ENCODE peak calls at places on chromosomes 7 and 10, in nine cellular contexts. B, C, N, G, Y, T, S, F and V are unnamed samples.

GRCh38 chr7:139271718-139272619 is 40.9 kb downstream of the UBN2 start:
- DNase-seq in Y (no peak), G (no peak), C (no peak), N (no peak), S (no peak), B (no peak), F (no peak), T (no peak), V (no peak)

GRCh38 chr7:44633254-44634186 is 27.1 kb downstream of the OGDH start:
- DNase-seq in B (peak; percentile 97), F (peak; percentile 88), N (peak; percentile 59), S (no peak), C (peak; percentile 97), Y (peak; percentile 88), G (no peak), T (peak; percentile 97), V (no peak)

GRCh38 chr7:99614495-99614894 is 2.3 kb upstream of the ZSCAN25 start:
- DNase-seq in C (no peak), B (no peak), N (no peak), Y (no peak), F (no peak), T (no peak), S (no peak), G (no peak), V (no peak)

GRCh38 chr10:51109821-51110533 is 35.7 kb downstream of the PRKG1 start:
- DNase-seq in C (peak; percentile 60), F (no peak), G (no peak), B (peak; percentile 56), S (no peak), Y (no peak), N (no peak), T (peak; percentile 60), V (no peak)

GRCh38 chr7:158926348-158926747 is 70.0 kb downstream of the DYNC2I1 start:
- DNase-seq in F (no peak), C (no peak), G (no peak), B (no peak), N (no peak), T (no peak), Y (no peak), S (no peak), V (no peak)

GRCh38 chr7:107715531-107715930 is 28.4 kb upstream of the CBLL1 start:
- DNase-seq in T (no peak), N (no peak), Y (peak; percentile 26), C (peak; percentile 63), F (no peak), G (no peak), S (no peak), B (no peak), V (no peak)

GRCh38 chr7:131424219-131424822 is 96.6 kb downstream of the MKLN1 start:
- DNase-seq in S (peak; percentile 30), G (peak; percentile 12), C (peak; percentile 11), N (no peak), F (no peak), B (peak; percentile 68), T (peak; percentile 56), Y (peak; percentile 19), V (no peak)

GRCh38 chr7:74525140-74525539 is 71.4 kb downstream of the GTF2IRD1 start:
- DNase-seq in F (no peak), Y (no peak), T (no peak), S (no peak), B (no peak), N (no peak), G (no peak), C (no peak), V (no peak)

GRCh38 chr10:76302936-76303656 is 871.7 kb downstream of the LRMDA start:
- DNase-seq in N (no peak), G (no peak), F (no peak), Y (no peak), T (peak; percentile 53), S (no peak), B (peak; percentile 33), C (no peak), V (no peak)

GRCh38 chr10:76303682-76304316 is 872.4 kb downstream of the LRMDA start:
- DNase-seq in F (peak; percentile 80), T (peak; percentile 85), C (peak; percentile 51), N (peak; percentile 77), G (peak; percentile 28), B (peak; percentile 87), S (peak; percentile 27), Y (peak; percentile 71), V (no peak)

GRCh38 chr10:76299501-76299900 is 868.1 kb downstream of the LRMDA start:
- DNase-seq in N (no peak), G (no peak), Y (no peak), C (no peak), B (no peak), T (no peak), S (no peak), F (no peak), V (no peak)

GRCh38 chr10:76302491-76302890 is 871.1 kb downstream of the LRMDA start:
- DNase-seq in T (peak; percentile 29), N (no peak), B (peak; percentile 28), C (no peak), G (no peak), S (no peak), F (no peak), Y (no peak), V (no peak)

DNA sequence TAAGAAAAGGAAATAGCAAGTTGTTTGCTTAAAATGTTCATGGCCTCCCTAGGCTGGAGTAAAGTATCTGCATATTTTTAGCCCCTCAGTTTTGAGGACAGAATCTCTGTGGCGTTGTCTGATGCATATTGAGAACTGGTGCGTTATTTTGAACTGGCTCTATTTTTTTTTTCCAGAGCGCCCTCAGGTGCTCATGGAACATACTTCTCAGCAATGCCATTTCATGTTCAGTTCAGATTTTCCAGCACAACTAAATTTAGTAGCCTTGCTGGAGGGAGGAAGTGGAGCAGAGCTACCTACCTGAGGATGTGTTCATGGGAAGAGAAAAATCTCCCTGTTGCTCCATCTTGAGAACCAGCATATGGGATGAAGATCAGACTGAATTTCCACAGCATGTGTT is 870.5 kb downstream of the LRMDA start:
- DNase-seq in Y (no peak), C (peak; percentile 8), B (no peak), T (peak; percentile 33), F (no peak), G (no peak), S (no peak), N (no peak), V (no peak)
- TF ChIP-seq CTCF in Y (no peak), C (no peak), B (no peak), T (peak; percentile 27), F (no peak), G (no peak), S (peak; percentile 29), N (no peak), V (peak; percentile 61)

DNA sequence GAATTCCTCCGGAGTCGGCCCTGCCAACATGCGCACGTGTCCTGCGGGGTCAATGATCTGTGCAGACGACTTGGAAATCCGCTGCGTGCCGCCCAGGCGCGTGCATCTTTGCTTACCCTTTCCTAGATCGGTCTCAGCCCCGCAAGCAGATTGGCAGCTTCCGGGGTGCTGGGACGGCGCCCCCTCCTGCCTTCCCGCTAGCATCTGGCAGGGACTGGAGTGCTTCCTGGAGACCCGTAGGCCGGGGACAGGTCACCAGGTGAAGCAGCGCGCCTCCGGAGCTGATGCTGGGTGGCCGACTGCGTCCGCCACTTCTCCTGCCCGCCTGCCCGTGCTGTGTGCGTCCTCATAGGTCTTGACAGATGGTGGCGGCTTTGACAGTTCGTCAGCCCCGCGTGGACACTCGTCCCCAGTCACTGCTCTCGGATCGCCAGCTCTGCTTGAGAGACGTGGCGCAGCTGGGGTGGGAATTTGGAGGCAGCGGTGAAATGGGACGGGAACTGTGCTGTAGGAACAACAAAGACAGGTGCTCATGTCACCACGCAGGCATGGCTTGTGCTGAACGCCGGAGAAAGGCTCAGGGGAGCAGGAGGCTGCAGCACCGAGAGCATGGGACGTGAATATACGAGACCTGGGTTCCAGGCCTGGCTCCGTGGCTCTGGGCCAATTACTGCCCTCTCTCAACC is 21.9 kb upstream of the KCNK18 start:
- DNase-seq in Y (no peak), N (peak; percentile 61), B (no peak), S (no peak), C (peak; percentile 20), T (no peak), G (no peak), F (no peak), V (peak; percentile 92)
- TF ChIP-seq CTCF in Y (no peak), N (peak; percentile 4), B (no peak), S (no peak), C (no peak), T (no peak), G (no peak), F (no peak), V (peak; percentile 58)

GRCh38 chr7:562789-563628 is 43.4 kb upstream of the PDGFA start:
- DNase-seq in S (no peak), C (no peak), F (no peak), T (no peak), G (no peak), Y (no peak), B (no peak), N (no peak), V (no peak)

GRCh38 chr7:561631-562393 is 42.2 kb upstream of the PDGFA start:
- DNase-seq in N (no peak), Y (no peak), F (no peak), S (no peak), B (no peak), C (no peak), G (no peak), T (no peak), V (no peak)

GRCh38 chr7:562394-562675 is 42.7 kb upstream of the PDGFA start:
- DNase-seq in G (no peak), F (no peak), C (no peak), S (no peak), B (no peak), N (no peak), T (no peak), Y (no peak), V (no peak)

GRCh38 chr7:559396-559705 is 39.7 kb upstream of the PDGFA start:
- DNase-seq in S (no peak), T (no peak), G (no peak), N (no peak), C (no peak), F (no peak), Y (no peak), B (no peak), V (no peak)

GRCh38 chr7:560966-561630 is 41.5 kb upstream of the PDGFA start:
- DNase-seq in Y (no peak), G (no peak), B (no peak), N (no peak), T (no peak), C (no peak), F (no peak), S (no peak), V (no peak)
- TF ChIP-seq CTCF in Y (no peak), G (no peak), B (no peak), N (no peak), T (no peak), C (no peak), F (no peak), S (no peak), V (no peak)

GRCh38 chr7:117032810-117033209 is 79.5 kb downstream of the ST7 start:
- DNase-seq in T (no peak), F (no peak), N (no peak), G (no peak), C (no peak), S (no peak), B (no peak), Y (no peak), V (no peak)

GRCh38 chr7:117034851-117035462 is 81.7 kb downstream of the ST7 start:
- DNase-seq in Y (peak; percentile 33), F (no peak), T (no peak), B (peak; percentile 50), G (no peak), C (no peak), N (no peak), S (no peak), V (no peak)

GRCh38 chr7:117036034-117036669 is 82.9 kb downstream of the ST7 start:
- DNase-seq in N (no peak), S (no peak), G (no peak), C (no peak), Y (no peak), B (no peak), T (no peak), F (no peak), V (no peak)

GRCh38 chr7:117036836-117037235 is 83.5 kb downstream of the ST7 start:
- DNase-seq in F (no peak), S (no peak), N (no peak), T (no peak), B (no peak), Y (no peak), G (no peak), C (no peak), V (no peak)

DNA sequence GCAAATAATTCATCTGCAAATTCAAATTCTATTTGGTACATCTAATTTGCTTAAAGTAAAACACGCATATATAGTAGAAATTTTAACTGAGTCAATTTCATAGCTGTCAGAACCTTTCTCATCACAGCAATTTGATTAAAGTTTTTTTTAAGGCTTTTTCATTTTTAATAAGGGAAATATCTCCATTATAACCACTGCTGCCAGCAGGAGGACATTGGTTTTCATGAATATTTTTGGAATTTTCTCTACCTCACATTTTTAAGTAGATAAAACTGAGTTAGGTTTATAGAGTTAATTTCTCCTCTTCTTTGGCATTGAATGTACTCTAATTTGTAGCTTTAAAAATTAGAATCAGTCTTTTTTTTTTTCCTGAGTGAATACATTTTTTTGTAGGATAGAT is 82.2 kb downstream of the ST7 start:
- DNase-seq in Y (no peak), G (no peak), N (no peak), S (no peak), B (no peak), F (no peak), T (no peak), C (no peak), V (no peak)
- TF ChIP-seq CTCF in Y (no peak), G (no peak), N (no peak), S (no peak), B (no peak), F (no peak), T (no peak), C (no peak), V (peak; percentile 57)